ENCODE peak calls at places on chromosomes 13 and 19, in four cellular contexts. C is A673, T is progenitor cell of endocrine pancreas, E is IMR-90. P is an unnamed sample.

GRCh38 chr19:33490041-33490451 is 31.5 kb downstream of the PEPD start:
- DNase-seq in T (no peak), C (no peak), E (no peak), P (no peak)

GRCh38 chr19:30564551-30565011 is 192.4 kb downstream of the ZNF536 start:
- DNase-seq in E (no peak), T (no peak), C (no peak), P (no peak)

GRCh38 chr13:102977471-102977870 is 88.7 kb downstream of the SLC10A2 start:
- DNase-seq in E (no peak), T (no peak), C (no peak), P (no peak)

GRCh38 chr13:59545007-59545406 is 618.7 kb downstream of the DIAPH3 start:
- DNase-seq in E (no peak), C (peak), T (no peak), P (no peak)

GRCh38 chr13:52845334-52845761 is 3.1 kb downstream of the PCDH8 start:
- DNase-seq in E (no peak), C (peak), T (peak), P (no peak)

GRCh38 chr19:2308114-2308556 is at the start of gene LINGO3:
- DNase-seq in C (no peak), T (no peak), E (no peak), P (no peak)

GRCh38 chr13:112073245-112074138 is 6.5 kb downstream of the SOX1 start:
- DNase-seq in T (no peak), E (no peak), C (no peak), P (no peak)

GRCh38 chr19:2477732-2478191 is 1.8 kb downstream of the GADD45B start:
- DNase-seq in T (no peak), C (peak), E (peak), P (peak)

GRCh38 chr19:18634612-18635290 is 2.1 kb upstream of the KLHL26 start:
- DNase-seq in E (peak), C (no peak), T (no peak), P (peak)

GRCh38 chr13:80400834-80401450 is 60.0 kb upstream of the SPRY2 start:
- DNase-seq in T (no peak), E (no peak), C (no peak), P (no peak)

GRCh38 chr13:59715591-59715990 is 448.1 kb downstream of the DIAPH3 start:
- DNase-seq in C (no peak), E (peak), T (no peak), P (no peak)

GRCh38 chr19:39970424-39970673 is 616 bp upstream of the PSMC4 start:
- DNase-seq in C (no peak), E (no peak), T (no peak), P (no peak)

GRCh38 chr19:15337202-15337601 is 4.9 kb upstream of the BRD4 start:
- DNase-seq in C (no peak), T (no peak), E (peak), P (peak)

GRCh38 chr19:45160870-45161714 is at the start of gene NKPD1:
- DNase-seq in T (peak), C (no peak), E (no peak), P (no peak)

GRCh38 chr13:34833562-34834182 is 108.4 kb upstream of the NBEA start:
- DNase-seq in C (peak), E (peak), T (no peak), P (peak)

GRCh38 chr19:11848200-11848593 is 329 bp upstream of the ZNF439 start:
- DNase-seq in E (no peak), T (no peak), C (no peak), P (no peak)

DNA sequence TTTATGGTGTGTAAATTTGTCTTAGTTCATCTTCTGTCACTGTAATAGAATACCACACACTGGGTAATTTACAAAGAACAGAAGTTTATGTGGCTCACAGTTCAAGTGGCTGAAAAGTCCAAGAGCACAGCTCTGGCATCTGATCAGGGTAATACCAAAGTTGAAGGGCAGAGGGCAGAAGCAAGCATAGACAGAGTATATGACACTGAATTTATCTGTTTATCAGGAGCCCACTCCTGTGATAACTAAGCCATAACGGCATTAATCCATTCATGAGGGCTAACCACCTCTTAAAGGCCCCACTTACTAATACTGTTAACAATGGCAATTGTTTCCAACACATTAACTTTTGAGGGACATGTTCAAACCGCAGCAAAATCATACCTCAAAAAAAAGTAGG is 4.0 kb upstream of the RFXAP start:
- DNase-seq in C (no peak), E (no peak), T (no peak), P (no peak)
- TF ChIP-seq CTCF in C (peak), E (peak), T (peak), P (peak)

GRCh38 chr13:45474584-45475454 is 10.1 kb downstream of the COG3 start:
- DNase-seq in C (no peak), E (no peak), T (no peak), P (no peak)

GRCh38 chr13:45472171-45472705 is 7.5 kb downstream of the COG3 start:
- DNase-seq in C (no peak), E (peak), T (no peak), P (no peak)

GRCh38 chr13:45468676-45469075 is 3.9 kb downstream of the COG3 start:
- DNase-seq in T (no peak), E (no peak), C (no peak), P (no peak)

GRCh38 chr13:45473627-45474026 is 8.9 kb downstream of the COG3 start:
- DNase-seq in E (no peak), T (no peak), C (peak), P (no peak)
- TF ChIP-seq CTCF in E (peak), T (peak), C (peak), P (peak)

GRCh38 chr19:58362272-58362994 is at the start of gene ZNF497:
- DNase-seq in E (peak), T (peak), C (peak), P (peak)
- TF ChIP-seq CTCF in E (peak), T (no peak), C (no peak), P (peak)

GRCh38 chr13:114143806-114144605 is 11.6 kb upstream of the RASA3 start:
- DNase-seq in T (no peak), C (no peak), E (no peak), P (no peak)
- TF ChIP-seq CTCF in T (peak), C (peak), E (no peak), P (peak)

GRCh38 chr13:49554387-49554786 is 31.0 kb downstream of the RCBTB1 start:
- DNase-seq in T (no peak), C (no peak), E (no peak), P (no peak)
- TF ChIP-seq CTCF in T (no peak), C (peak), E (no peak), P (no peak)

P was measured in HFFc6.